ENCODE peak calls at places on chromosomes 12 and 14, in four cellular contexts. One of them, this sample, is unnamed.

GRCh38 chr12:24133385-24133784 is 183.9 kb upstream of the SOX5 start:
- DNase-seq in NCI-H1092: no peak
- DNase-seq in thoracic aorta: no peak
- DNase-seq in HFFc6: no peak
- DNase-seq in this sample: no peak

GRCh38 chr12:106299193-106299794 is 3.2 kb upstream of the TCP11L2 start:
- DNase-seq in thoracic aorta: no peak
- DNase-seq in NCI-H1092: no peak
- DNase-seq in HFFc6: no peak
- DNase-seq in this sample: peak

GRCh38 chr14:23481362-23481970 is 12.0 kb downstream of the NGDN start:
- DNase-seq in NCI-H1092: no peak
- DNase-seq in HFFc6: peak
- DNase-seq in thoracic aorta: no peak
- DNase-seq in this sample: peak

GRCh38 chr14:37078131-37078530 is 94.3 kb downstream of the SLC25A21 start:
- DNase-seq in NCI-H1092: no peak
- DNase-seq in thoracic aorta: no peak
- DNase-seq in HFFc6: no peak
- DNase-seq in this sample: no peak

GRCh38 chr12:24996820-24997219 is 47.9 kb upstream of the BCAT1 start:
- DNase-seq in HFFc6: no peak
- DNase-seq in NCI-H1092: no peak
- DNase-seq in thoracic aorta: no peak
- DNase-seq in this sample: no peak

GRCh38 chr12:31226639-31227038 is 99.3 kb downstream of the SINHCAF start:
- DNase-seq in thoracic aorta: no peak
- DNase-seq in HFFc6: no peak
- DNase-seq in NCI-H1092: no peak
- DNase-seq in this sample: no peak

GRCh38 chr12:64256166-64256800 is 34.2 kb upstream of the KICS2 start:
- DNase-seq in thoracic aorta: no peak
- DNase-seq in NCI-H1092: peak
- DNase-seq in HFFc6: peak
- DNase-seq in this sample: peak

GRCh38 chr12:38201461-38202276 is 114.9 kb upstream of the ALG10B start:
- DNase-seq in thoracic aorta: no peak
- DNase-seq in NCI-H1092: no peak
- DNase-seq in HFFc6: no peak
- DNase-seq in this sample: no peak

GRCh38 chr12:66495709-66496108 is 183.2 kb downstream of the GRIP1 start:
- DNase-seq in NCI-H1092: no peak
- DNase-seq in HFFc6: no peak
- DNase-seq in thoracic aorta: no peak
- DNase-seq in this sample: no peak

GRCh38 chr12:105860556-105861207 is 278.1 kb downstream of the NUAK1 start:
- DNase-seq in NCI-H1092: peak
- DNase-seq in thoracic aorta: no peak
- DNase-seq in HFFc6: no peak
- DNase-seq in this sample: no peak

GRCh38 chr14:58752782-58753181 is 115.0 kb downstream of the DACT1 start:
- DNase-seq in thoracic aorta: no peak
- DNase-seq in HFFc6: no peak
- DNase-seq in NCI-H1092: no peak
- DNase-seq in this sample: no peak

GRCh38 chr12:1470051-1470450 is 124.3 kb downstream of the FBXL14 start:
- DNase-seq in NCI-H1092: no peak
- DNase-seq in HFFc6: no peak
- DNase-seq in thoracic aorta: no peak
- DNase-seq in this sample: no peak

GRCh38 chr12:27592548-27592947 is 68.5 kb downstream of the PPFIBP1 start:
- DNase-seq in HFFc6: peak
- DNase-seq in thoracic aorta: peak
- DNase-seq in NCI-H1092: no peak
- DNase-seq in this sample: peak